ENCODE peak calls at places on chromosomes 16 and 17, in nine cellular contexts. C is PC-3, Y is uterus, O is heart right ventricle, X is HepG2, E is SJCRH30, L is upper lobe of left lung, Q is thoracic aorta, D is cardiac muscle cell. K is an unnamed sample. For H3K27me3, the result is how much of the 10 kb centered on the place peaks cover.

GRCh38 chr16:17365591-17366298 is 105.0 kb downstream of the XYLT1 start:
- DNase-seq in C (no peak), Q (no peak), E (no peak), Y (no peak), L (no peak), D (peak), X (no peak), O (no peak), K (no peak)

GRCh38 chr16:77359065-77359502 is 75.8 kb downstream of the ADAMTS18 start:
- DNase-seq in D (peak), L (peak), Y (no peak), E (no peak), C (peak), Q (no peak), O (no peak), X (peak), K (no peak)

GRCh38 chr17:60641810-60642220 is 35.8 kb upstream of the BCAS3 start:
- DNase-seq in C (peak), D (peak), Q (no peak), X (peak), O (peak), L (peak), Y (peak), E (peak), K (peak)

GRCh38 chr17:69761011-69761410 is 314.0 kb upstream of the KCNJ16 start:
- DNase-seq in X (no peak), E (no peak), O (no peak), L (no peak), Q (no peak), C (no peak), D (no peak), Y (no peak), K (no peak)

GRCh38 chr17:73952498-73953205 is 250.8 kb upstream of the RPL38 start:
- DNase-seq in Y (no peak), X (no peak), E (no peak), D (peak), O (peak), Q (no peak), C (no peak), L (peak), K (no peak)

GRCh38 chr17:52035336-52035915 is 123.1 kb downstream of the CA10 start:
- DNase-seq in D (no peak), X (no peak), E (no peak), L (no peak), Q (no peak), C (no peak), O (no peak), Y (no peak), K (no peak)

GRCh38 chr17:7712111-7712771 is 5.3 kb upstream of the DNAH2 start:
- DNase-seq in O (no peak), D (no peak), Q (no peak), L (no peak), E (no peak), Y (no peak), X (no peak), C (no peak), K (no peak)

GRCh38 chr16:14193316-14193871 is 122.3 kb downstream of the MRTFB start:
- DNase-seq in C (no peak), X (no peak), Y (no peak), L (no peak), D (no peak), O (no peak), E (no peak), Q (no peak), K (no peak)

GRCh38 chr17:56876766-56877179 is 37.1 kb downstream of the TRIM25 start:
- DNase-seq in Q (no peak), D (peak), C (no peak), L (no peak), Y (no peak), X (no peak), E (no peak), O (no peak), K (no peak)

GRCh38 chr16:35140293-35140986 is 1681.0 kb downstream of the TP53TG3F start:
- DNase-seq in Q (no peak), D (no peak), E (no peak), X (no peak), Y (no peak), C (no peak), O (no peak), L (no peak), K (no peak)

GRCh38 chr16:71859751-71860521 is 14.2 kb downstream of the ATXN1L start:
- DNase-seq in D (no peak), E (no peak), Y (no peak), Q (no peak), O (no peak), C (no peak), L (no peak), X (no peak), K (no peak)

GRCh38 chr17:69067274-69068047 is 6.7 kb upstream of the ABCA9 start:
- DNase-seq in Q (no peak), D (no peak), C (peak), Y (no peak), L (no peak), X (no peak), E (no peak), O (no peak), K (no peak)

GRCh38 chr17:78252111-78252634 is 20.7 kb downstream of the TMEM235 start:
- DNase-seq in O (no peak), Q (no peak), L (no peak), D (no peak), E (no peak), C (no peak), Y (no peak), X (no peak), K (peak)

GRCh38 chr17:71011389-71011788 is 842.1 kb downstream of the KCNJ2 start:
- DNase-seq in X (no peak), Y (no peak), O (no peak), Q (no peak), C (no peak), D (peak), L (no peak), E (peak), K (no peak)

GRCh38 chr17:80649200-80649644 is 104.6 kb downstream of the RPTOR start:
- DNase-seq in O (no peak), E (no peak), C (peak), Y (no peak), L (no peak), Q (no peak), D (no peak), X (no peak), K (no peak)

GRCh38 chr16:1949507-1949906 is 5.0 kb downstream of the RPL3L start:
- DNase-seq in Y (no peak), C (no peak), L (no peak), E (no peak), Q (no peak), D (no peak), O (no peak), X (no peak), K (no peak)

GRCh38 chr17:60153606-60154355 is 4.0 kb downstream of the CA4 start:
- DNase-seq in Q (no peak), L (no peak), Y (no peak), E (no peak), D (peak), X (no peak), C (no peak), O (no peak), K (no peak)

GRCh38 chr17:40316571-40317344 is 7.8 kb downstream of the RARA start:
- DNase-seq in D (peak), L (peak), Q (no peak), E (peak), C (peak), X (peak), O (peak), Y (peak), K (no peak)

GRCh38 chr17:44556854-44557606 is at the start of gene FZD2:
- DNase-seq in E (peak), D (peak), X (peak), Y (peak), Q (peak), C (peak), O (peak), L (peak), K (peak)

GRCh38 chr17:38449364-38449763 is 21.1 kb downstream of the ARHGAP23 start:
- DNase-seq in C (no peak), E (peak), D (no peak), L (no peak), O (no peak), X (peak), Q (no peak), Y (no peak), K (no peak)

GRCh38 chr17:40560592-40561293 is 4.5 kb downstream of the CCR7 start:
- DNase-seq in X (no peak), D (peak), E (no peak), Q (no peak), Y (no peak), L (no peak), C (no peak), O (no peak), K (peak)

GRCh38 chr17:29717817-29718216 is 95.1 kb upstream of the CORO6 start:
- DNase-seq in X (no peak), Y (no peak), L (no peak), C (no peak), Q (no peak), E (no peak), D (no peak), O (no peak), K (no peak)
- H3K4me3 ChIP-seq in X (no peak), Y (no peak), L (no peak), C (no peak), Q (no peak), E (no peak), D (no peak), O (no peak), K (no peak)

GRCh38 chr16:87092958-87093357 is 224.2 kb downstream of the C16orf95 start:
- DNase-seq in E (no peak), Y (no peak), X (no peak), D (no peak), C (no peak), L (no peak), O (no peak), Q (no peak), K (no peak)
- H3K27me3 ChIP-seq in E (under half), Y (under half), X (under half), D (under half), C (under half), L (under half), O (under half), Q (under half), K (under half)

GRCh38 chr16:10879681-10880589 is 2.9 kb downstream of the CIITA start:
- DNase-seq in Y (no peak), L (peak), D (no peak), Q (no peak), C (no peak), O (no peak), E (no peak), X (no peak), K (no peak)
- H3K27ac ChIP-seq in Y (no peak), L (peak), D (no peak), Q (peak), C (no peak), O (peak), E (no peak), X (no peak), K (no peak)

GRCh38 chr16:28845173-28846079 is 722 bp downstream of the TUFM start:
- DNase-seq in O (no peak), D (peak), L (peak), E (peak), Y (no peak), Q (no peak), C (peak), X (peak), K (no peak)

GRCh38 chr16:28843766-28844165 is 2.4 kb downstream of the TUFM start:
- DNase-seq in L (no peak), E (no peak), Y (no peak), Q (no peak), C (no peak), X (no peak), O (no peak), D (no peak), K (no peak)

GRCh38 chr16:28846080-28846932 is at the start of gene TUFM:
- DNase-seq in E (peak), C (peak), Y (peak), D (peak), O (peak), L (peak), Q (peak), X (peak), K (peak)

GRCh38 chr16:28842696-28843095 is 3.5 kb downstream of the TUFM start:
- DNase-seq in O (no peak), D (no peak), L (no peak), X (no peak), Q (no peak), Y (no peak), C (no peak), E (no peak), K (no peak)

DNA sequence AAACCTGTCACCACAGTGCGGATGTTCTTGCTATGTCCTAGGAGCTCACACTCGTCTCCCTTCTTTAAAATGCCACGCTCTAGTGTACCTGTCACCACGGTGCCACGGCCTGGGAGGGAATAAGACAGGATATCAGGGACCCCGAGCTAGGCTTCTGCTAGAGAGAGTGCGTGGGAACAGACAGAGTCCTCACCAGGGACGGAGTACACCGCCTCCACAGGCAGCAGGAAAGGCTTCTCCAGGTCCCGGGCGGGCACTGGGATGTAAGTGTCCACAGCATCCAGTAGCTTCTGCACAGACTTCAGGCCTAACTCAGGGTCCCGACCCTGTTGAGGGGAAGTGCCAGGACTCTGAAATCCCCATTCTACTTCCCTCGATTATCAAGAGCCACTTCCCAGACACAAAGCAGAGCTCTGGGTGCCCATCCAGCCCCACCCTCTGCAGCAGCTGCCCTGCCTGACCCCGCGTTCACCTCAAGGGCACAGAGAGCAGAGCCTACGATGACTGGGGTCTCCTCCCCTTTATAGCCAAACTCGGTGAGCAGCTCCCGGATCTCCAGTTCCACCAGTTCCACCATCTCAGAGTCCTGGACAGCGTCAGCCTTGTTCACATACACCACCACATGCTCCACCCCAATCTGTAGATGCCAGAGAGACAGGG is 1.8 kb downstream of the TUFM start:
- DNase-seq in O (no peak), Y (no peak), L (no peak), Q (no peak), X (no peak), D (no peak), C (no peak), E (no peak), K (no peak)
- H3K4me3 ChIP-seq in O (no peak), Y (no peak), L (no peak), Q (no peak), X (no peak), D (no peak), C (peak), E (no peak), K (no peak)

DNA sequence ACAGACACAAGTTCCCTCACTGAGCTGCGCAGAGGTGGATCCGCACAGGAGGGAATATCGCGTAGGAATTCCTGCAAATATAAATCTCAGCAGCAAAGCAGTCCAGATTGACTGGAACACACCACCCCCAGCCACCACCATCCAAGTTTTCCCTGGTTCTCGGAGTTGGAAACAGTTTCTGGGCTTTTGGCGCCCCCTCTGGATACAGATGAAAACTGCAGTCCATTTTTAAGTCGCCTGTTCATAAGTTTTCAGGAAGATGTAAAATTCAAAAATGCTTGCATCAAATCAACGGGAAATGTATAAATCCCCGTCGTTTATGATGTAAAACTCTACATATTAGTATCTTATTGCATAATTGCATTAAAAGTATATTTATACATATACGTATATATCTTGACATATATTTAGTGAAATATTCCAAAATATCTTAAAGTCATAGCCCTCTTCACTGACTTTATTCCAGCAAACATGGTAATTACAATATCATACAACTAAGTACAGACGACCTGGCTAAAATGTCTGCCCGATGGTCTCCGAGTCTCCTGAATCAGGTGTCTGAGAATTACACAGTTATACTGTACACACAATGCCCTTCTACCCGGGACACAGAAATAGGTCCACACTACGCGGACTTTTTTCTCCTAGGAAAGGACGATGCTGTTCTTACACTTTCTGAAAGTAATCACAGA is 2.1 kb upstream of the SOX9 start:
- DNase-seq in L (peak), Y (no peak), E (peak), X (peak), D (peak), C (peak), O (peak), Q (no peak), K (no peak)
- H3K27me3 ChIP-seq in L (under half), Y (under half), E (under half), X (under half), D (half or more), C (under half), O (half or more), Q (under half), K (under half)